ENCODE peak calls at places on chromosomes 7 and 10, in seven cellular contexts. Y is neuronal stem cell, U is IMR-90, D is H9, Z is mesendoderm, H is H1, M is mesenchymal stem cell. V is an unnamed sample.

GRCh38 chr7:101085000-101085948 is at the start of gene TRIM56:
- DNase-seq in Y (no peak), Z (peak; percentile 91), M (peak; percentile 89), H (no peak), D (peak; percentile 89), U (peak; percentile 74), V (peak; percentile 99)

GRCh38 chr7:133934974-133935330 is 192.2 kb upstream of the LRGUK start:
- DNase-seq in H (no peak), M (peak; percentile 15), D (no peak), Z (no peak), Y (no peak), U (no peak), V (no peak)

GRCh38 chr7:73382938-73383503 is 50.6 kb upstream of the FZD9 start:
- DNase-seq in Z (no peak), D (no peak), H (no peak), Y (no peak), U (no peak), M (no peak), V (no peak)

GRCh38 chr10:124007773-124008145 is 85.6 kb downstream of the CHST15 start:
- DNase-seq in M (no peak), D (no peak), H (no peak), Y (no peak), U (no peak), Z (no peak), V (no peak)

GRCh38 chr7:37089972-37090371 is 358.7 kb downstream of the ELMO1 start:
- DNase-seq in Z (no peak), H (no peak), Y (no peak), M (peak; percentile 47), U (no peak), D (no peak), V (peak; percentile 68)

GRCh38 chr7:132650498-132650897 is 74.2 kb upstream of the PLXNA4 start:
- DNase-seq in Z (peak; percentile 97), U (peak; percentile 62), Y (no peak), H (no peak), M (peak; percentile 89), D (no peak), V (no peak)

GRCh38 chr10:126468876-126469643 is 80.8 kb upstream of the ADAM12 start:
- DNase-seq in Z (no peak), D (no peak), Y (no peak), M (peak; percentile 88), U (no peak), H (no peak), V (no peak)

GRCh38 chr7:102318482-102318971 is 31.9 kb downstream of the SH2B2 start:
- DNase-seq in Y (no peak), D (no peak), M (no peak), Z (peak; percentile 43), U (peak; percentile 46), H (no peak), V (peak; percentile 86)

GRCh38 chr10:46091080-46091833 is 45.2 kb upstream of the MSMB start:
- DNase-seq in M (no peak), Y (no peak), U (no peak), Z (no peak), D (no peak), H (no peak), V (no peak)

GRCh38 chr10:126170367-126170766 is 217.9 kb downstream of the ADAM12 start:
- DNase-seq in Z (no peak), D (no peak), M (no peak), Y (no peak), H (no peak), U (no peak), V (no peak)

GRCh38 chr10:31395695-31396094 is 76.7 kb downstream of the ZEB1 start:
- DNase-seq in Z (no peak), H (no peak), U (no peak), M (no peak), D (no peak), Y (no peak), V (no peak)

GRCh38 chr7:36486336-36486735 is 96.7 kb downstream of the ANLN start:
- DNase-seq in U (no peak), Z (no peak), Y (no peak), D (no peak), H (no peak), M (no peak), V (no peak)

GRCh38 chr10:106795619-106796018 is 368.9 kb downstream of the SORCS1 start:
- DNase-seq in M (no peak), H (peak; percentile 29), Z (peak; percentile 62), U (no peak), Y (peak; percentile 37), D (peak; percentile 42), V (no peak)

GRCh38 chr10:88879754-88880286 is at the start of gene STAMBPL1:
- DNase-seq in U (no peak), D (no peak), M (no peak), Y (no peak), H (no peak), Z (no peak), V (peak; percentile 7)

GRCh38 chr7:30468791-30469190 is 9.8 kb downstream of the NOD1 start:
- DNase-seq in Z (no peak), M (no peak), Y (no peak), D (no peak), H (no peak), U (peak; percentile 41), V (no peak)

GRCh38 chr7:27723086-27723485 is 16.9 kb upstream of the TAX1BP1 start:
- DNase-seq in U (no peak), D (no peak), M (no peak), Y (no peak), H (no peak), Z (no peak), V (no peak)

GRCh38 chr7:33351709-33352108 is 222.3 kb downstream of the BBS9 start:
- DNase-seq in M (no peak), H (peak; percentile 50), Z (peak; percentile 52), U (no peak), Y (no peak), D (peak; percentile 97), V (peak; percentile 71)

GRCh38 chr10:15472008-15472407 is 100.9 kb upstream of the FAM171A1 start:
- DNase-seq in D (no peak), U (no peak), H (no peak), Z (no peak), M (peak; percentile 44), Y (no peak), V (no peak)

GRCh38 chr7:4014649-4015048 is 667.4 kb upstream of the FOXK1 start:
- DNase-seq in D (no peak), M (no peak), Z (no peak), Y (no peak), U (no peak), H (no peak), V (no peak)

GRCh38 chr7:4871056-4871680 is 9.3 kb upstream of the PAPOLB start:
- DNase-seq in U (no peak), Y (no peak), D (no peak), Z (no peak), H (no peak), M (peak; percentile 31), V (no peak)

GRCh38 chr10:89600041-89600440 is 45.0 kb downstream of the PANK1 start:
- DNase-seq in D (no peak), Z (no peak), M (no peak), H (no peak), U (no peak), Y (no peak), V (no peak)

GRCh38 chr7:18890134-18890533 is 227.3 kb downstream of the TWIST1 start:
- DNase-seq in U (peak; percentile 90), D (no peak), Y (no peak), H (no peak), Z (no peak), M (peak; percentile 21), V (no peak)

GRCh38 chr10:78572565-78572964 is 496.2 kb upstream of the ZMIZ1 start:
- DNase-seq in D (no peak), Y (no peak), U (no peak), Z (no peak), M (no peak), H (no peak), V (no peak)

GRCh38 chr10:53579773-53580172 is 807.2 kb upstream of the MBL2 start:
- DNase-seq in M (no peak), D (no peak), Z (no peak), Y (no peak), H (no peak), U (no peak), V (no peak)

GRCh38 chr7:28732037-28732869 is 225.9 kb downstream of the TRIL start:
- DNase-seq in Z (peak; percentile 59), Y (no peak), U (peak; percentile 55), M (peak; percentile 66), H (no peak), D (no peak), V (peak; percentile 28)

GRCh38 chr7:72030994-72031667 is 381.0 kb downstream of the CALN1 start:
- DNase-seq in D (no peak), Z (peak; percentile 58), U (no peak), H (no peak), Y (no peak), M (no peak), V (no peak)

GRCh38 chr7:16129431-16130126 is 291.8 kb downstream of the CRPPA start:
- DNase-seq in Z (no peak), D (no peak), H (no peak), Y (no peak), U (peak; percentile 80), M (peak; percentile 7), V (peak; percentile 68)

DNA sequence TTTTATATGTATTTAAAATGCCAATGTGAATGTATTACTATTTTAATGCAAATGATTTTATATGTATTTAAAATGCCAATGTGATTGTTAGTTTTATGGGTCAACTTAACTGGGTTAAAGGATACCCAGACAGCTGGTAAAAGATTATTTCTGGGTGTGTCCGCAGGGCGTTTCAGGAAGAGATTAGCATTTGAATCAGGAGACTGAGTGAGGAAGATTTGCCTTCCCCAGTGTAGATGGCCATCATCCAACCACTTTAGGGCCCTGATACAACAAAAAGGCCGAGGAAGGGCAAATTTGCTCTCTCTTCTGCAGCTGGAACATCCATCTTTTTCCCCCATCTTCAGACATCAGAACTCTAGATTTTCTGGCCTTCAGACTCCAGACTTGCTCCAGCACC is 116.2 kb downstream of the BAMBI start:
- DNase-seq in Y (no peak), U (no peak), M (no peak), Z (no peak), D (no peak), H (no peak), V (no peak)
- H3K18ac ChIP-seq in Y (no peak overlapping the region), U (no peak overlapping the region), M (no peak overlapping the region), Z (no peak overlapping the region), D (no peak overlapping the region), H (no peak overlapping the region), V (no peak overlapping the region)

GRCh38 chr10:132019366-132019765 is 37.6 kb upstream of the BNIP3 start:
- DNase-seq in M (no peak), U (no peak), Z (no peak), Y (no peak), D (no peak), H (no peak), V (no peak)
- H3K18ac ChIP-seq in M (no peak overlapping the region), U (no peak overlapping the region), Z (no peak overlapping the region), Y (peak overlapping the region; percentile 38), D (no peak overlapping the region), H (no peak overlapping the region), V (no peak overlapping the region)

GRCh38 chr10:97078280-97079156 is 107.2 kb downstream of the SLIT1 start:
- DNase-seq in U (no peak), H (no peak), Y (no peak), Z (no peak), D (no peak), M (no peak), V (no peak)
- H3K18ac ChIP-seq in U (no peak overlapping the region), H (peak overlapping the region; percentile 2), Y (peak overlapping the region; percentile 21), Z (no peak overlapping the region), D (no peak overlapping the region), M (no peak overlapping the region), V (no peak overlapping the region)

DNA sequence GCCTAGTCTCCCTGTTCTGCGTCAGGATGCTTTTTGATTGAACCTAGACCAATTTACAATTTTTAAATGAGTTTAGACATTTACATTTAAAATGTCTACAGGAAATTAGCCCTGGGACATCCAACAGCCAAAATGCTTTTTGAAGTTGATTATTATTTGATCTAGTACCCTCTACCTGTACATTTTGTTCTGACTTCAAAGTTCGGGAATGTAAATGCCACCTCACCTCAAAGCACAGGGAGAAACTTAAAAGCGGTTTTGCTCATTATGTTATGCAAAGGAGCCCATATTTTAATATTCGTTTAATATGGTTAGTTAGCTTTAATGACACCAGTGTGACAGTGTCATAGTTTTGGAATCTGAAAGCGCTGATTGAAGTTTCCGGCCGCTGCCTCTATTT is 80.1 kb upstream of the FAM204A start:
- DNase-seq in U (no peak), Y (no peak), D (no peak), Z (no peak), H (no peak), M (no peak), V (no peak)
- H3K18ac ChIP-seq in U (no peak overlapping the region), Y (no peak overlapping the region), D (no peak overlapping the region), Z (no peak overlapping the region), H (no peak overlapping the region), M (no peak overlapping the region), V (no peak overlapping the region)

V was measured in trophoblast cell.